ENCODE peak calls at places on chromosomes 4 and X, in nine cellular contexts. U, Y, B, G, H, W, Q, X and M are unnamed samples. For H3K9me3, the result is how much of the 10 kb centered on the place peaks cover.

GRCh38 chr4:96352051-96352517 is 512.2 kb downstream of the PDHA2 start:
- DNase-seq in B (peak), Y (no peak), Q (no peak), U (peak), H (peak), W (peak), G (no peak), X (no peak), M (no peak)

GRCh38 chr4:40157444-40157843 is 39.4 kb upstream of the RHOH start:
- DNase-seq in G (no peak), X (no peak), Y (no peak), H (no peak), W (no peak), Q (no peak), B (no peak), U (peak), M (no peak)

GRCh38 chr4:119317996-119318395 is 3.9 kb downstream of the FABP2 start:
- DNase-seq in W (no peak), X (no peak), Y (no peak), G (no peak), U (no peak), Q (no peak), H (no peak), B (no peak), M (no peak)

GRCh38 chr4:54063737-54064316 is 578 bp downstream of the CHIC2 start:
- DNase-seq in H (peak), B (peak), G (peak), U (no peak), W (peak), X (no peak), Y (peak), Q (peak), M (no peak)

GRCh38 chrX:12439396-12439795 is 301.1 kb downstream of the FRMPD4 start:
- DNase-seq in X (no peak), B (no peak), G (no peak), Y (no peak), U (no peak), H (no peak), Q (no peak), W (no peak), M (no peak)

GRCh38 chrX:39308126-39308525 is 506.9 kb downstream of the MID1IP1 start:
- DNase-seq in H (no peak), G (no peak), Q (no peak), U (no peak), B (no peak), W (no peak), X (no peak), Y (no peak), M (no peak)

GRCh38 chr4:2799444-2799911 is 6.6 kb downstream of the SH3BP2 start:
- DNase-seq in B (no peak), U (no peak), X (no peak), Y (peak), W (no peak), H (no peak), Q (peak), G (no peak), M (no peak)

GRCh38 chrX:151714367-151714766 is 1.5 kb upstream of the FATE1 start:
- DNase-seq in H (no peak), Y (no peak), W (no peak), Q (no peak), B (no peak), X (no peak), U (no peak), G (no peak), M (no peak)

GRCh38 chr4:119729815-119730643 is 101.4 kb upstream of the PDE5A start:
- DNase-seq in G (no peak), B (no peak), X (no peak), Q (no peak), Y (no peak), U (peak), H (peak), W (peak), M (no peak)

GRCh38 chr4:114636192-114636935 is 37.8 kb downstream of the UGT8 start:
- DNase-seq in H (no peak), Q (no peak), B (no peak), U (no peak), G (no peak), Y (no peak), X (no peak), W (no peak), M (no peak)

GRCh38 chrX:115625577-115626301 is 64.8 kb downstream of the PLS3 start:
- DNase-seq in X (no peak), U (peak), B (no peak), W (no peak), Q (no peak), Y (no peak), G (no peak), H (no peak), M (no peak)

GRCh38 chr4:185932491-185932890 is 120.5 kb upstream of the SORBS2 start:
- DNase-seq in W (no peak), U (no peak), G (no peak), H (no peak), Y (no peak), Q (no peak), X (no peak), B (no peak), M (peak)

GRCh38 chr4:72449705-72450104 is 119.3 kb downstream of the ADAMTS3 start:
- DNase-seq in H (no peak), U (no peak), B (no peak), Y (no peak), X (no peak), W (no peak), G (no peak), Q (no peak), M (no peak)

GRCh38 chr4:96347582-96347981 is 507.7 kb downstream of the PDHA2 start:
- DNase-seq in Q (no peak), W (no peak), B (no peak), X (no peak), G (no peak), U (no peak), Y (no peak), H (no peak), M (no peak)

GRCh38 chrX:15738686-15739016 is 581 bp downstream of the CA5B start:
- DNase-seq in H (no peak), G (no peak), W (no peak), U (no peak), Q (no peak), Y (no peak), X (no peak), B (no peak), M (no peak)

GRCh38 chr4:170057851-170058250 is 31.7 kb upstream of the MFAP3L start:
- DNase-seq in H (no peak), G (no peak), X (no peak), W (no peak), Q (no peak), Y (no peak), U (no peak), B (no peak), M (no peak)

GRCh38 chrX:29555465-29556091 is 659.8 kb upstream of the MAGEB2 start:
- DNase-seq in B (no peak), G (no peak), X (no peak), W (no peak), Q (no peak), H (no peak), Y (no peak), U (no peak), M (no peak)

GRCh38 chr4:48175806-48176205 is 41.8 kb upstream of the TXK start:
- DNase-seq in U (no peak), Y (no peak), H (no peak), W (no peak), Q (no peak), G (no peak), X (no peak), B (no peak), M (no peak)

GRCh38 chr4:39970559-39971270 is 7.0 kb downstream of the PDS5A start:
- DNase-seq in U (no peak), Q (no peak), W (peak), G (peak), B (peak), Y (peak), H (no peak), X (no peak), M (no peak)

GRCh38 chr4:100286601-100287000 is 96.3 kb upstream of the DDIT4L start:
- DNase-seq in W (no peak), G (no peak), B (peak), Y (no peak), X (no peak), Q (no peak), H (no peak), U (no peak), M (no peak)

GRCh38 chr4:70306101-70306500 is 28.7 kb upstream of the CABS1 start:
- DNase-seq in W (no peak), Q (no peak), G (no peak), Y (no peak), B (no peak), U (no peak), H (no peak), X (no peak), M (no peak)

GRCh38 chr4:183989471-183989870 is 84.4 kb downstream of the STOX2 start:
- DNase-seq in W (no peak), G (no peak), U (peak), Y (no peak), H (no peak), B (no peak), X (no peak), Q (no peak), M (no peak)

GRCh38 chrX:13254076-13254785 is 65.6 kb downstream of the ATXN3L start:
- DNase-seq in U (peak), X (no peak), B (no peak), W (peak), Q (no peak), H (no peak), Y (peak), G (no peak), M (no peak)

GRCh38 chrX:149992918-149993317 is 54.6 kb upstream of the EOLA2 start:
- DNase-seq in W (no peak), U (no peak), Y (no peak), G (no peak), Q (no peak), H (no peak), B (no peak), X (no peak), M (no peak)

GRCh38 chr4:33722254-33722653 is 2522.1 kb downstream of the ARAP2 start:
- DNase-seq in H (no peak), G (no peak), W (no peak), X (no peak), U (peak), Q (no peak), Y (no peak), B (no peak), M (no peak)

GRCh38 chr4:159308571-159309340 is 205.9 kb downstream of the RAPGEF2 start:
- DNase-seq in G (no peak), X (no peak), W (no peak), U (no peak), Q (no peak), H (no peak), Y (no peak), B (no peak), M (no peak)

GRCh38 chr4:96776922-96777510 is 937.1 kb downstream of the PDHA2 start:
- DNase-seq in Q (no peak), Y (no peak), G (no peak), H (no peak), B (no peak), W (no peak), X (no peak), U (no peak), M (no peak)

GRCh38 chr4:56668267-56668666 is 12.8 kb downstream of the HOPX start:
- DNase-seq in G (no peak), B (no peak), Q (no peak), H (no peak), Y (no peak), U (peak), X (no peak), W (peak), M (no peak)

GRCh38 chr4:183264614-183265013 is 55.5 kb downstream of the CLDN22 start:
- DNase-seq in W (no peak), Q (no peak), G (no peak), H (no peak), X (no peak), B (no peak), Y (no peak), U (peak), M (no peak)

GRCh38 chr4:156293657-156294297 is 340.1 kb upstream of the CTSO start:
- DNase-seq in H (no peak), B (no peak), X (no peak), Q (no peak), U (peak), G (no peak), W (no peak), Y (no peak), M (no peak)

GRCh38 chrX:21266949-21267348 is 107.3 kb upstream of the CNKSR2 start:
- DNase-seq in G (no peak), X (no peak), Q (no peak), H (no peak), Y (no peak), W (no peak), B (no peak), U (no peak), M (no peak)

GRCh38 chr4:183164963-183165362 is 65.9 kb downstream of the WWC2 start:
- DNase-seq in B (no peak), Y (no peak), Q (no peak), G (peak), W (no peak), U (no peak), X (no peak), H (no peak), M (no peak)

GRCh38 chrX:11665144-11666040 is at the start of gene ARHGAP6:
- DNase-seq in U (peak), Y (peak), Q (no peak), B (peak), G (no peak), W (no peak), X (no peak), H (peak), M (no peak)

GRCh38 chr4:7190668-7191545 is 1.4 kb upstream of the SORCS2 start:
- DNase-seq in W (no peak), U (no peak), X (no peak), H (no peak), B (peak), Q (no peak), Y (peak), G (no peak), M (no peak)

GRCh38 chr4:82679531-82679930 is 117.7 kb upstream of the TMEM150C start:
- DNase-seq in H (no peak), X (no peak), B (no peak), U (no peak), G (no peak), Q (no peak), W (peak), Y (no peak), M (no peak)

GRCh38 chrX:130106071-130106470 is 4.2 kb downstream of the ELF4 start:
- DNase-seq in Q (no peak), B (no peak), X (no peak), H (peak), Y (peak), G (no peak), U (no peak), W (no peak), M (no peak)

GRCh38 chr4:38292529-38292928 is 332.3 kb downstream of the PTTG2 start:
- DNase-seq in X (no peak), B (no peak), G (no peak), H (no peak), Q (no peak), W (no peak), U (no peak), Y (no peak), M (no peak)

GRCh38 chrX:51242212-51242611 is 90.4 kb upstream of the NUDT10 start:
- DNase-seq in U (no peak), W (no peak), H (no peak), X (no peak), B (no peak), Q (no peak), Y (no peak), G (no peak), M (no peak)
- H3K9me3 ChIP-seq in U (under half), W (under half), H (under half), X (under half), B (under half), Q (under half), Y (under half), G (under half), M (under half)

DNA sequence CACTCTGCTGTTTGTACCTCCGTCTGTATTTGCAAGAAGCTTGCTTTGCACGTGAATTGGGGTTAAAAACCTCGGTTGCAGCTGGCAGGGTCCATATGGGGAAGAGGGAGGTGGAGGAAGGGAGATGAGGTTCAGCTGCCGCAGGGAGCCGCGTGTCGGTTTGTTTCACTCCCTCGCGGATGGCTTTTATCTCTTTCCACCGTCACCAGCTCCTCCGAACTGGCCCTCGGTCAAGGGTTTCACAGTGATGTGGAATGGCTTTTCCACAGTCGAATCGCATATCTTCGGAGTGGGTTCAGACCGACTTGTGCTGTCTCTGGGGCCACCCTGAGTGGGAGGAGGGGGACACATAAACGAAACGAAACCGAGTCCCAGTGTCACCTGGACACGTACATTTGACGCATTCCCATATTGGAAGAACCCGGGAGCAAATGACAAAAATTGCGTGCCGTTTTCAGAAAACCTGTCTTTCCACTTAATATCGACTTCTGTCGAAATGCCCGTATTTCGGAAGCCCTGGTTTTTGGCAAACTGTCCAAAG is 929 bp downstream of the ZBTB33 start:
- DNase-seq in Q (peak), W (peak), X (no peak), G (no peak), H (peak), U (peak), Y (peak), B (no peak), M (no peak)
- H3K9me3 ChIP-seq in Q (under half), W (under half), X (under half), G (under half), H (under half), U (under half), Y (under half), B (under half), M (under half)

GRCh38 chr4:161496-162284 is 37.4 kb downstream of the ZNF718 start:
- DNase-seq in U (peak), W (no peak), X (no peak), H (no peak), G (no peak), B (no peak), Y (no peak), Q (no peak), M (no peak)
- H3K9me3 ChIP-seq in U (under half), W (under half), X (under half), H (under half), G (under half), B (half or more), Y (under half), Q (under half), M (half or more)

GRCh38 chr4:127849505-127850234 is 31.0 kb upstream of the PLK4 start:
- DNase-seq in X (no peak), B (no peak), Q (no peak), Y (no peak), U (peak), H (no peak), G (no peak), W (no peak), M (no peak)
- H3K9me3 ChIP-seq in X (under half), B (under half), Q (under half), Y (under half), U (under half), H (under half), G (under half), W (under half), M (under half)

GRCh38 chr4:124903995-124904722 is 191.6 kb upstream of the ANKRD50 start:
- DNase-seq in Q (no peak), B (no peak), G (peak), U (peak), Y (peak), H (no peak), X (no peak), W (no peak), M (no peak)

GRCh38 chr4:124902111-124902510 is 189.6 kb upstream of the ANKRD50 start:
- DNase-seq in B (no peak), X (no peak), U (no peak), G (no peak), Q (no peak), Y (no peak), H (no peak), W (no peak), M (no peak)

GRCh38 chr4:124904723-124905390 is 192.3 kb upstream of the ANKRD50 start:
- DNase-seq in Q (no peak), Y (no peak), B (no peak), U (no peak), W (no peak), G (no peak), X (no peak), H (no peak), M (no peak)

DNA sequence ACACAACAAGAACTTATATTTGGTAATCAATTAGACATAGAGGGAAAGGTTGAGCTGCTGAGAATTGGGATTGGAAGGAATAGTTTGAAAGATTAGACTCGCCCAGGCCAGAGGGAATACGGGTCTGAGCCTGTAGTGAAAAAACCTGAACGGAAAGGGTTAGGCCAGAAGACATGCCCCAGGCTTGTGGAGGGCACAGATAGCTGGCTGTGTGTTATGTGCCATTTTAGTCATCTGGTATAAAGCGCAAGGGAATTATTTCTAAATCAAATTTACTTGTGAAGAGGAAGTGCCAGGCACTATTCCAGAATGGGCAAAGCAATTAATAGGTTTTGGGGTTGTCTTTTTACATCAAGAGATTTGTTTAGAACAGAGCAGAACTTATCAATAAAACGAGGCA is 187.5 kb upstream of the ANKRD50 start:
- DNase-seq in U (no peak), Y (no peak), X (no peak), W (no peak), G (no peak), H (peak), B (no peak), Q (no peak), M (no peak)
- H3K9me3 ChIP-seq in U (under half), Y (under half), X (under half), W (under half), G (under half), H (under half), B (under half), Q (under half), M (under half)

DNA sequence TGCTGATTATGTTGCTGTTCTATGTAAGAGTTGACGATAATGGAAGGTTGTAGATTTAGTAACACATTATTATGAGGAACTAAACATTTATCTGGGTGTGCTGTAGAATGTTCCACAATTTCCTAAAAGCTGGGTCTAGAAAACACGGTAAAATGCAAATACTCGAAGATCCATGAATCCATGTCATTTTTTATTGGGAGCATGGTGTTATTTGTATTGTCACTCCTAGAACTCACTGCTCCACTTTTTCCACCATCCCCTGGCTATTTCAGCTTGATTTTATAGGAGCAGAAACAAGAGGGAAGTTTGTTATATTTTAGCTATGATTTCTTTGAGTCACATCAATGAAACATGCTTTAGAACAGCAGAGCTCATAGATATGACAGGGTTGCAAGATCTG is 155.0 kb upstream of the ANK2 start:
- DNase-seq in W (no peak), G (no peak), Q (no peak), U (no peak), X (no peak), B (no peak), Y (no peak), H (no peak), M (no peak)
- H3K9me3 ChIP-seq in W (under half), G (under half), Q (under half), U (under half), X (under half), B (under half), Y (under half), H (under half), M (under half)

GRCh38 chrX:97846228-97846627 is 962.5 kb downstream of the RPA4 start:
- DNase-seq in B (no peak), W (no peak), U (no peak), Q (no peak), Y (no peak), H (no peak), X (no peak), G (no peak), M (no peak)
- H3K9me3 ChIP-seq in B (under half), W (under half), U (under half), Q (under half), Y (under half), H (under half), X (under half), G (under half), M (under half)

GRCh38 chr4:566035-566434 is 10.1 kb downstream of the TMEM271 start:
- DNase-seq in W (no peak), U (no peak), G (no peak), X (no peak), Y (no peak), H (no peak), Q (no peak), B (no peak), M (no peak)
- H3K9me3 ChIP-seq in W (under half), U (under half), G (under half), X (under half), Y (under half), H (under half), Q (under half), B (under half), M (under half)